ENCODE peak calls at places on chromosomes 12 and 14, in eight cellular contexts. Q is NAMALWA, G is activated T-cell treated with anti-CD3 and anti-CD28 coated beads for 24 hours, C is cardiac fibroblast, D is sciatic nerve, S is GM20000, Y is fibroblast of pulmonary artery, H is HT1080. M is an unnamed sample.

GRCh38 chr12:76738824-76739579 is 24.9 kb upstream of the ZDHHC17 start:
- DNase-seq in Y (no peak), Q (no peak), D (no peak), C (no peak), H (no peak), G (no peak), S (no peak), M (no peak)

GRCh38 chr12:22981711-22982110 is 356.7 kb downstream of the ETNK1 start:
- DNase-seq in H (peak), D (no peak), G (no peak), S (no peak), Q (no peak), Y (peak), C (peak), M (peak)

GRCh38 chr12:93287152-93287551 is 90.6 kb upstream of the NUDT4 start:
- DNase-seq in Y (no peak), Q (no peak), C (no peak), S (no peak), H (no peak), D (no peak), G (no peak), M (no peak)

GRCh38 chr14:104206281-104206904 is 68.0 kb downstream of the KIF26A start:
- DNase-seq in D (no peak), Y (no peak), Q (no peak), C (no peak), G (no peak), S (no peak), H (no peak), M (peak)

GRCh38 chr14:104657563-104658324 is 31.7 kb upstream of the INF2 start:
- DNase-seq in Y (no peak), G (no peak), D (no peak), Q (peak), H (no peak), C (no peak), S (peak), M (no peak)

GRCh38 chr12:5246196-5246595 is 185.7 kb upstream of the NTF3 start:
- DNase-seq in C (no peak), H (no peak), G (no peak), Y (no peak), D (no peak), S (no peak), Q (no peak), M (no peak)

GRCh38 chr14:74886001-74886400 is 4.3 kb downstream of the DLST start:
- DNase-seq in H (no peak), Y (peak), C (peak), D (no peak), S (no peak), G (no peak), Q (no peak), M (no peak)

GRCh38 chr12:67981236-67982164 is 7.7 kb upstream of the IFNG-AS1 start:
- DNase-seq in H (peak), D (no peak), G (no peak), Q (no peak), C (peak), S (no peak), Y (peak), M (peak)

GRCh38 chr12:69042970-69043369 is 110.0 kb upstream of the CPM start:
- DNase-seq in D (no peak), G (no peak), S (no peak), Y (no peak), H (no peak), C (no peak), Q (no peak), M (no peak)

GRCh38 chr14:66315548-66315947 is 170.6 kb upstream of the CCDC196 start:
- DNase-seq in Q (no peak), C (no peak), H (no peak), Y (no peak), D (no peak), G (no peak), S (no peak), M (no peak)

GRCh38 chr12:71865166-71865713 is 25.7 kb downstream of the TBC1D15 start:
- DNase-seq in S (no peak), H (peak), C (peak), G (no peak), Y (peak), D (no peak), Q (no peak), M (peak)

GRCh38 chr12:55933158-55933798 is 2.3 kb downstream of the DGKA start:
- DNase-seq in Q (no peak), H (peak), Y (no peak), G (no peak), S (no peak), D (no peak), C (peak), M (no peak)

GRCh38 chr12:113837059-113837458 is 129.1 kb downstream of the RBM19 start:
- DNase-seq in G (no peak), Y (peak), D (no peak), Q (no peak), S (no peak), H (no peak), C (peak), M (no peak)

GRCh38 chr12:52125499-52125900 is 46.0 kb downstream of the SMIM41 start:
- DNase-seq in Q (no peak), H (no peak), Y (no peak), S (peak), G (no peak), D (no peak), C (no peak), M (no peak)

GRCh38 chr12:124646385-124647230 is 79.2 kb upstream of the NCOR2 start:
- DNase-seq in H (no peak), S (no peak), G (peak), C (no peak), Q (no peak), D (no peak), Y (no peak), M (no peak)

GRCh38 chr14:103537175-103537990 is 8.4 kb downstream of the TRMT61A start:
- DNase-seq in Q (no peak), C (no peak), H (no peak), G (no peak), D (no peak), S (no peak), Y (no peak), M (no peak)

GRCh38 chr14:94112513-94113060 is 2.1 kb downstream of the IFI27 start:
- DNase-seq in H (no peak), Q (no peak), C (no peak), Y (no peak), D (peak), G (no peak), S (no peak), M (no peak)

GRCh38 chr12:3098436-3098835 is 21.3 kb downstream of the TSPAN9 start:
- DNase-seq in G (no peak), H (no peak), S (no peak), Q (no peak), C (no peak), Y (no peak), D (no peak), M (no peak)

GRCh38 chr12:2044165-2044564 is 8.6 kb upstream of the CACNA1C start:
- DNase-seq in D (no peak), Q (no peak), G (no peak), Y (no peak), C (no peak), H (no peak), S (no peak), M (no peak)

GRCh38 chr12:2879853-2880252 is 2.8 kb downstream of the RHNO1 start:
- DNase-seq in Y (no peak), G (no peak), C (no peak), Q (no peak), H (no peak), D (no peak), S (no peak), M (no peak)